ENCODE peak calls at places on chromosomes 12 and 14, in nine cellular contexts. Y is effector CD4-positive, alpha-beta T cell; Q is lung microvascular endothelial cell; T is dermis blood vessel endothelial cell; M is RWPE1; Z is GDM1; N is glomerular endothelial cell; D is stimulated activated CD8-positive, alpha-beta memory T cell treated with anti-CD3 and anti-CD28 coated beads, Interleukin-15, amount 100 ng/mL, for 4 hours; I is neural crest cell. V is an unnamed sample.

GRCh38 chr12:1917172-1918070 is 1.0 kb downstream of the CACNA2D4 start:
- DNase-seq in Y (no peak), N (no peak), Z (peak), I (no peak), M (no peak), Q (no peak), D (no peak), T (no peak), V (no peak)

GRCh38 chr14:86787782-86788181 is 1205.2 kb downstream of the GALC start:
- DNase-seq in M (no peak), D (no peak), N (no peak), Y (no peak), T (no peak), I (no peak), Q (no peak), Z (no peak), V (no peak)

GRCh38 chr12:96034631-96035282 is 630 bp downstream of the LTA4H start:
- DNase-seq in Y (no peak), I (peak), Z (no peak), D (no peak), T (peak), M (peak), N (no peak), Q (peak), V (peak)

GRCh38 chr12:109999983-110000505 is 814 bp downstream of the ANKRD13A start:
- DNase-seq in I (no peak), M (no peak), D (no peak), Y (no peak), T (peak), Z (no peak), Q (peak), N (no peak), V (peak)

GRCh38 chr14:68977741-68978549 is 1.2 kb downstream of the ACTN1 start:
- DNase-seq in M (peak), Y (peak), N (no peak), Q (peak), I (peak), Z (peak), D (no peak), T (peak), V (peak)

GRCh38 chr14:99215277-99215676 is 56.7 kb downstream of the BCL11B start:
- DNase-seq in Y (no peak), Q (no peak), I (no peak), M (no peak), N (no peak), Z (no peak), T (no peak), D (no peak), V (no peak)

GRCh38 chr14:35858521-35859209 is 32.5 kb downstream of the BRMS1L start:
- DNase-seq in Z (no peak), D (no peak), T (no peak), Y (no peak), I (no peak), N (no peak), M (peak), Q (peak), V (no peak)

GRCh38 chr12:38384816-38385491 is 68.4 kb downstream of the ALG10B start:
- DNase-seq in D (no peak), Z (no peak), T (no peak), I (no peak), Y (no peak), N (no peak), Q (peak), M (peak), V (no peak)

GRCh38 chr14:52835122-52835903 is 43.9 kb upstream of the GNPNAT1 start:
- DNase-seq in Z (no peak), N (no peak), I (no peak), Q (peak), Y (no peak), D (no peak), T (no peak), M (peak), V (no peak)

GRCh38 chr12:125015680-125016310 is 22.4 kb downstream of the BRI3BP start:
- DNase-seq in Q (no peak), Y (no peak), N (no peak), Z (no peak), T (no peak), I (no peak), M (no peak), D (no peak), V (no peak)

V was measured in endothelial cell of umbilical vein.